ENCODE peak calls at places on chromosomes 12 and 14, in eight cellular contexts. K, G, N, M, L, B, X and T are unnamed samples. For H3K4me1, the result is how much of the 10 kb centered on the place peaks cover.

GRCh38 chr14:32576088-32576795 is 247.1 kb downstream of the AKAP6 start:
- DNase-seq in K (peak), G (no peak), N (peak), M (peak), L (no peak), B (no peak), X (peak), T (no peak)

GRCh38 chr14:69693145-69693544 is 73.8 kb upstream of the SRSF5 start:
- DNase-seq in K (no peak), G (no peak), N (no peak), M (peak), L (no peak), B (no peak), X (peak), T (no peak)

GRCh38 chr12:104573-105081 is 38.1 kb downstream of the IQSEC3 start:
- DNase-seq in K (no peak), G (no peak), N (no peak), M (no peak), L (no peak), B (no peak), X (no peak), T (no peak)

GRCh38 chr12:89731064-89731463 is 22.4 kb upstream of the ATP2B1 start:
- DNase-seq in K (no peak), G (no peak), N (no peak), M (no peak), L (no peak), B (no peak), X (no peak), T (no peak)

GRCh38 chr14:103568952-103569351 is 6.2 kb downstream of the COA8 start:
- DNase-seq in K (no peak), G (no peak), N (no peak), M (no peak), L (no peak), B (no peak), X (no peak), T (no peak)

GRCh38 chr12:127729381-127729780 is 537.6 kb upstream of the TMEM132C start:
- DNase-seq in K (no peak), G (no peak), N (no peak), M (no peak), L (no peak), B (no peak), X (no peak), T (no peak)

GRCh38 chr14:102316048-102316745 is 3.3 kb upstream of the ZNF839 start:
- DNase-seq in K (peak), G (no peak), N (no peak), M (peak), L (no peak), B (no peak), X (no peak), T (no peak)

GRCh38 chr14:88166616-88167015 is 156.5 kb downstream of the KCNK10 start:
- DNase-seq in K (no peak), G (no peak), N (no peak), M (no peak), L (no peak), B (no peak), X (no peak), T (no peak)

GRCh38 chr12:49702676-49703228 is 4.5 kb downstream of the FMNL3 start:
- DNase-seq in K (no peak), G (no peak), N (no peak), M (no peak), L (no peak), B (no peak), X (no peak), T (no peak)

GRCh38 chr14:105287249-105288102 is 13.3 kb downstream of the BRF1 start:
- DNase-seq in K (no peak), G (no peak), N (no peak), M (no peak), L (no peak), B (no peak), X (no peak), T (no peak)

GRCh38 chr12:85441740-85442139 is 161.7 kb downstream of the ALX1 start:
- DNase-seq in K (no peak), G (no peak), N (no peak), M (no peak), L (no peak), B (no peak), X (no peak), T (no peak)

GRCh38 chr12:22272596-22272995 is 61.9 kb downstream of the ST8SIA1 start:
- DNase-seq in K (no peak), G (no peak), N (no peak), M (no peak), L (no peak), B (no peak), X (no peak), T (no peak)

GRCh38 chr14:44962573-44963528 is 861 bp downstream of the TOGARAM1 start:
- DNase-seq in K (peak), G (no peak), N (peak), M (peak), L (peak), B (peak), X (peak), T (no peak)

GRCh38 chr14:23557521-23557920 is 1.4 kb downstream of the THTPA start:
- DNase-seq in K (no peak), G (no peak), N (no peak), M (no peak), L (no peak), B (no peak), X (no peak), T (no peak)

GRCh38 chr12:22408605-22409004 is 74.1 kb upstream of the ST8SIA1 start:
- DNase-seq in K (no peak), G (no peak), N (peak), M (no peak), L (no peak), B (no peak), X (no peak), T (no peak)

GRCh38 chr12:76999157-76999556 is 66.2 kb downstream of the E2F7 start:
- DNase-seq in K (no peak), G (no peak), N (no peak), M (no peak), L (no peak), B (no peak), X (no peak), T (no peak)

GRCh38 chr14:63710497-63710896 is 17.4 kb downstream of the SGPP1 start:
- DNase-seq in K (no peak), G (no peak), N (no peak), M (no peak), L (no peak), B (no peak), X (no peak), T (no peak)

GRCh38 chr14:61512508-61512907 is 182.8 kb upstream of the HIF1A start:
- DNase-seq in K (no peak), G (no peak), N (no peak), M (no peak), L (no peak), B (no peak), X (no peak), T (no peak)

GRCh38 chr12:133120385-133121191 is 9.5 kb downstream of the ZNF891 start:
- DNase-seq in K (no peak), G (no peak), N (no peak), M (no peak), L (no peak), B (no peak), X (no peak), T (no peak)

GRCh38 chr14:99596071-99596627 is 7.9 kb downstream of the CCDC85C start:
- DNase-seq in K (no peak), G (no peak), N (peak), M (peak), L (no peak), B (no peak), X (no peak), T (no peak)

GRCh38 chr12:122867701-122868461 is 28.0 kb downstream of the VPS37B start:
- DNase-seq in K (no peak), G (no peak), N (no peak), M (peak), L (peak), B (peak), X (no peak), T (no peak)

GRCh38 chr14:77424862-77425261 is 1.5 kb upstream of the NOXRED1 start:
- DNase-seq in K (no peak), G (no peak), N (no peak), M (no peak), L (no peak), B (no peak), X (no peak), T (no peak)

GRCh38 chr14:32473476-32473875 is 144.4 kb downstream of the AKAP6 start:
- DNase-seq in K (peak), G (no peak), N (peak), M (peak), L (no peak), B (peak), X (no peak), T (no peak)

GRCh38 chr12:119668315-119668651 is 350 bp downstream of the PRKAB1 start:
- DNase-seq in K (no peak), G (no peak), N (no peak), M (no peak), L (no peak), B (no peak), X (no peak), T (no peak)

GRCh38 chr12:119667577-119668314 is at the start of gene PRKAB1:
- DNase-seq in K (peak), G (peak), N (peak), M (peak), L (peak), B (peak), X (peak), T (peak)

GRCh38 chr12:119665164-119665929 is 2.6 kb upstream of the PRKAB1 start:
- DNase-seq in K (no peak), G (no peak), N (no peak), M (no peak), L (no peak), B (no peak), X (no peak), T (no peak)

GRCh38 chr12:119666226-119666808 is 1.6 kb upstream of the PRKAB1 start:
- DNase-seq in K (no peak), G (no peak), N (no peak), M (no peak), L (no peak), B (no peak), X (no peak), T (no peak)

DNA sequence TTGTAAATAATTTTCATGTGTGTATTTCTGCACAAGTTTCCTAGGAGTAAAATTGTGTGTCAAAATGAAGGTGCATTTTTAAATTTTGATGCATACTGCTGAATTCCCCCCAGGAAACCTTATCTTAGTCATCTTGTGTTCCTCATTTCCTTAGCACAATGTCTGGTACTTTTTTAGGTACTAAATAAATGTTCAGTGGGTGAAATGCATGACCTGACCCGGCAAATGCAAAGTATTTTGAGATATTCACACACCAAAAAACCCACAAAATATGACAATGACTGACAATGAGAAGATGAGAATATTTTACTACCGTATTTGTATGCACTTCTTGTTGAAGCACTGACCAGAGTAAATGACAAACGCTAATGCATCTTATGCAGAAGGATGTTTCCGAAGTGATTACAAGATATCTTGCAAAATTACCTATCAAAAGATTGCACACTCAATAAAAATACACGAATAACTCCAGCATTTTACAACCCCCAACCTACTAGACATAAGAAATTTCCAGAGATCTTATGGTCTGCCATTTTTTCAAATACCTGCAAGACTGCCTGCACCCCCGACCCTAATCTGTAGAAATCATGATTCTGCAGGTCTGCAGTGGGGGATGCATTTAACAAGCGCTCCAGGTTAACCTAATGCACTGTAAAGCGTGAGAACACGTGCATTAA is 895 bp upstream of the PRKAB1 start:
- DNase-seq in K (no peak), G (no peak), N (no peak), M (no peak), L (no peak), B (no peak), X (no peak), T (no peak)
- H3K4me1 ChIP-seq in K (under half), G (under half), N (under half), M (under half), L (under half), B (under half), X (under half), T (under half)

DNA sequence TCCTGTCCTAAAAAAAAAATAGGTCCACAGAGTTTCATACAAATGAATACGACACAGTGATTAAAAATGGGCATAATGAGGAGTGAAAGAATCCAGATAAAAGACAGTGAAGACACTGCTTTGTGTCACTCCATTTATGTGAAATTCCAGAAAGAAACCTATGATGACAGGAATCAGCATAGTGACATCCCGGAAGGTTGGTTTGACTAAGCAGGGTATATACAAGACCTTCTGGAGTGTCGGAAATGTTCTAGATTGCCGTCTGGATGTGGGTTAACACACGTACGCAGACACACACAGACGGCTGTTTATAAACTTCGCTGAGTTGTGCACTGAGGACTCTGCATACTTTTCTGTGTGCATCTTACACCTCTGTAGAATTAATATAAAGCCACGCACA is 13.2 kb upstream of the CACNA2D4 start:
- DNase-seq in K (no peak), G (no peak), N (no peak), M (no peak), L (no peak), B (no peak), X (no peak), T (no peak)
- H3K4me1 ChIP-seq in K (under half), G (under half), N (under half), M (under half), L (under half), B (under half), X (under half), T (under half)

GRCh38 chr12:6428326-6428725 is 16.4 kb upstream of the CD27 start:
- DNase-seq in K (no peak), G (no peak), N (no peak), M (no peak), L (no peak), B (no peak), X (no peak), T (no peak)
- H3K4me1 ChIP-seq in K (under half), G (under half), N (under half), M (under half), L (under half), B (under half), X (under half), T (under half)

GRCh38 chr14:94558842-94559241 is 2.4 kb upstream of the SERPINA4 start:
- DNase-seq in K (no peak), G (no peak), N (no peak), M (peak), L (no peak), B (no peak), X (no peak), T (no peak)
- H3K4me1 ChIP-seq in K (under half), G (under half), N (under half), M (under half), L (under half), B (under half), X (under half), T (under half)

DNA sequence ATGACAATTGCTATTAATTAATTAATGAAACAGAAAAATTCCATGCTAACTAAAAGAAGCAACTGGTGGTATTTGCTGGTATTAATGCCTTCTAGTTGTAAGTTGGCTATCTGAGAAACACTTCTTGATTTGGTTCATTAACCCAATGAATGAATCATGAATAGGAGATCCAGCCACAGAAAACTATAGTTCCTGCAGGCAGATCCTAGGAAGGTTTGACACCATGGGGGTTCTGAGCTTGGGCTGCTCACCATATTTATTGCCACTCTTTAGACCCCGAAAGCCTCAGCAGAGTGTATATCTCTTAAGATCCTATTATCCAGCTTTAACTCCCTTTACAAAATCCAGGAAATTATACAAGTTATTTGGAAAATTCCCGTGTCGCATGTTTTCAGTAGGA is 81.4 kb upstream of the REP15 start:
- DNase-seq in K (no peak), G (no peak), N (no peak), M (no peak), L (no peak), B (no peak), X (no peak), T (no peak)
- H3K4me1 ChIP-seq in K (under half), G (under half), N (under half), M (under half), L (under half), B (under half), X (under half), T (under half)